ENCODE peak calls at places on chromosomes 3 and 15, in ten cellular contexts. Y, K, G, W, H, B, M, A, V and E are unnamed samples.

GRCh38 chr3:86794336-86795065 is 196.4 kb downstream of the VGLL3 start:
- DNase-seq in Y (no peak), K (no peak), G (no peak), W (no peak), H (no peak), B (no peak), M (no peak), A (no peak), V (no peak), E (no peak)

GRCh38 chr15:23073890-23074631 is 34.7 kb upstream of the TUBGCP5 start:
- DNase-seq in Y (no peak), K (no peak), G (peak), W (no peak), H (no peak), B (no peak), M (peak), A (no peak), V (no peak), E (no peak)

GRCh38 chr15:70154440-70155347 is 57.0 kb upstream of the TLE3 start:
- DNase-seq in Y (no peak), K (no peak), G (no peak), W (peak), H (no peak), B (peak), M (peak), A (peak), V (no peak), E (no peak)

GRCh38 chr15:85763557-85764303 is 31.0 kb downstream of the KLHL25 start:
- DNase-seq in Y (no peak), K (no peak), G (no peak), W (no peak), H (no peak), B (no peak), M (peak), A (no peak), V (no peak), E (no peak)

GRCh38 chr3:43699864-43700263 is 9.1 kb downstream of the ABHD5 start:
- DNase-seq in Y (no peak), K (peak), G (peak), W (no peak), H (no peak), B (peak), M (no peak), A (no peak), V (no peak), E (no peak)

GRCh38 chr3:71514621-71515020 is 68.9 kb downstream of the FOXP1 start:
- DNase-seq in Y (no peak), K (no peak), G (no peak), W (no peak), H (no peak), B (no peak), M (no peak), A (no peak), V (no peak), E (no peak)

GRCh38 chr3:138429665-138430064 is 4.8 kb upstream of the ESYT3 start:
- DNase-seq in Y (no peak), K (no peak), G (no peak), W (no peak), H (no peak), B (no peak), M (no peak), A (no peak), V (no peak), E (no peak)

GRCh38 chr3:181756645-181757044 is 44.9 kb downstream of the SOX2 start:
- DNase-seq in Y (no peak), K (no peak), G (no peak), W (no peak), H (no peak), B (no peak), M (no peak), A (no peak), V (no peak), E (no peak)

GRCh38 chr3:183825380-183826161 is at the start of gene MAP6D1:
- DNase-seq in Y (peak), K (peak), G (peak), W (peak), H (no peak), B (peak), M (peak), A (no peak), V (no peak), E (no peak)

GRCh38 chr15:82040862-82041261 is 5.0 kb downstream of the MEX3B start:
- DNase-seq in Y (no peak), K (no peak), G (no peak), W (no peak), H (no peak), B (no peak), M (no peak), A (no peak), V (no peak), E (no peak)

GRCh38 chr15:65089206-65089824 is 12.8 kb downstream of the KBTBD13 start:
- DNase-seq in Y (no peak), K (no peak), G (no peak), W (peak), H (peak), B (no peak), M (peak), A (peak), V (no peak), E (no peak)

GRCh38 chr3:158842946-158843345 is 41.1 kb downstream of the MFSD1 start:
- DNase-seq in Y (no peak), K (no peak), G (no peak), W (no peak), H (no peak), B (no peak), M (no peak), A (no peak), V (no peak), E (no peak)
- TF ChIP-seq EP300 in Y (no peak), K (no peak), G (no peak), W (no peak), H (no peak), B (no peak), M (no peak), A (no peak), V (no peak), E (no peak)

GRCh38 chr15:40407343-40407990 is 1.9 kb downstream of the IVD start:
- DNase-seq in Y (no peak), K (no peak), G (no peak), W (no peak), H (no peak), B (no peak), M (no peak), A (no peak), V (peak), E (no peak)
- TF ChIP-seq EP300 in Y (no peak), K (no peak), G (no peak), W (no peak), H (no peak), B (no peak), M (no peak), A (no peak), V (no peak), E (no peak)

GRCh38 chr3:11566478-11566877 is 77.2 kb downstream of the VGLL4 start:
- DNase-seq in Y (no peak), K (no peak), G (no peak), W (no peak), H (no peak), B (no peak), M (peak), A (no peak), V (no peak), E (no peak)

GRCh38 chr3:11564577-11565001 is 79.1 kb downstream of the VGLL4 start:
- DNase-seq in Y (no peak), K (no peak), G (no peak), W (no peak), H (no peak), B (no peak), M (peak), A (no peak), V (no peak), E (no peak)

GRCh38 chr3:11565072-11565471 is 78.6 kb downstream of the VGLL4 start:
- DNase-seq in Y (no peak), K (no peak), G (no peak), W (no peak), H (no peak), B (no peak), M (no peak), A (no peak), V (no peak), E (no peak)

GRCh38 chr3:11565932-11566331 is 77.8 kb downstream of the VGLL4 start:
- DNase-seq in Y (no peak), K (no peak), G (no peak), W (no peak), H (no peak), B (no peak), M (no peak), A (no peak), V (no peak), E (no peak)

DNA sequence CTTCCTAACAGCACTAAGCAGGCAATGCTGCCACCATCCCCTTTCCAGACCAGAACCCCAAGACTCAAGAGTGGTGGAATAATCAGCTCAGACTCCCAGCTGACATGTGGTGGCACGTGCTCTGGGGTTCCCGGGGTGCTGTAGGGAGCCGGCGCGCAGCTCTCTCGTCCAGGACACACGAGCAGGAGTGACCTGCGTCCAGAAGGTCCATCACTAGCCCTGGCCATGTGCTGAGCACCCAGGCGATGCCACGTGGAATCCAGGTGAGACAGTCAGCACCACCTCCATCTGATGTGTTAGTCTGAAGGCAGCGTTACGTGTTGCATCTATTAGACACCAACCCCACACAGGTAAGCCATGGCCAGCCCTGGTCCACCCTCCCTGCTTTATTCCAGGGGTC is 78.2 kb downstream of the VGLL4 start:
- DNase-seq in Y (no peak), K (no peak), G (no peak), W (no peak), H (no peak), B (no peak), M (peak), A (no peak), V (no peak), E (no peak)
- TF ChIP-seq EP300 in Y (no peak), K (no peak), G (no peak), W (no peak), H (no peak), B (no peak), M (no peak), A (no peak), V (no peak), E (no peak)

DNA sequence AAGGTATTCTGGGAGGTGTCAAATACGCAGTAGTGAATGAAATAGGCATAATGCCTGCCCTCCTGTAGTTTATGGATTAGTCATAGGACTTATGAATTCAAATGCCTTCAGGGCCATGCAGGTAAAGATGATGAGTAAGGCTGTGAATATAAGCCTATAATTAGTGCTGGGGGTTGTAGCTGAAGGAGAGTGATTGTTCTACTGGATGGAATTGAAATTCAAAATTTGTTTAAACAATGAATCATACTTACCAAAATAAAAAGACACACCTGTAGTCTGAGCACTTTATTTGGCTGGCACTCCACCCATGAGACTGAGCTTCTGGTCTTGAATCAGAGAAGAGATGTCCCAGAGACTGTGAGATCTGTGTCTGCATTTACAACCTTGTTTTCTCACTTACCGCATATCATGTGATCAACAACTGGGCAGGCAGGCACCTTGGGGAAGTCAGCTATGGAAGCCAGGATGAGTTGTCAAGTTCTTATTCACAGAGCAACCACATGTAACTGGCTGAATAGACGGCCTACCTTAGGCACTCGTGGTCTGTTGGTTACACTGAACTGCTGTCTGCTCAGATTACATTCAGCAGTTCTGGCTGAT is 291.8 kb downstream of the NAALADL2 start:
- DNase-seq in Y (no peak), K (no peak), G (peak), W (no peak), H (no peak), B (no peak), M (no peak), A (no peak), V (no peak), E (no peak)
- TF ChIP-seq EP300 in Y (no peak), K (no peak), G (no peak), W (no peak), H (no peak), B (no peak), M (no peak), A (no peak), V (no peak), E (no peak)

GRCh38 chr15:48374472-48374871 is 43.2 kb downstream of the DUT start:
- DNase-seq in Y (no peak), K (no peak), G (no peak), W (no peak), H (no peak), B (no peak), M (no peak), A (no peak), V (no peak), E (no peak)

GRCh38 chr15:48370460-48370859 is 39.2 kb downstream of the DUT start:
- DNase-seq in Y (no peak), K (no peak), G (no peak), W (no peak), H (no peak), B (no peak), M (no peak), A (no peak), V (no peak), E (no peak)

GRCh38 chr15:48373855-48374421 is 42.7 kb downstream of the DUT start:
- DNase-seq in Y (no peak), K (peak), G (no peak), W (no peak), H (no peak), B (no peak), M (no peak), A (peak), V (no peak), E (no peak)

GRCh38 chr15:48371961-48372360 is 40.7 kb downstream of the DUT start:
- DNase-seq in Y (no peak), K (no peak), G (no peak), W (no peak), H (no peak), B (no peak), M (no peak), A (no peak), V (no peak), E (no peak)

DNA sequence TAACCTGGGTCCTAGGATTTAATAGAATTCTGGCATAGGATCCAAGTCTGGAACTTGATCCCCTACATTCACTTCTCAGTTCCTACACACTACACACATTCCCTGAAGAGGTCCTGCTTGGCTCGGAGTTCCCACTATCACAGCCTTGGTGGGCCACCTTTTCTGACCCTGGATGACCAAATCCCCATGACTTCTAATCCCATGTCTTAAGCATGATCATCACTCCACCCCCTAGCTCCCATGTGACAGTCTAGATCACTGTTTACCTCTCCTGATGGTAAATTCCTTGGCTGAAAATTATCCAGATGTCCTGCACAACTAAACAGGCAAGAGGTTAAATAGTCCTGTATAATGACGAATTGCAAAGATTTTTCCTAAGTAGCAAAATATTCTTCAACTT is 40.3 kb downstream of the DUT start:
- DNase-seq in Y (no peak), K (no peak), G (no peak), W (no peak), H (no peak), B (no peak), M (no peak), A (no peak), V (no peak), E (no peak)
- TF ChIP-seq EP300 in Y (no peak), K (no peak), G (no peak), W (no peak), H (no peak), B (no peak), M (no peak), A (no peak), V (no peak), E (no peak)

DNA sequence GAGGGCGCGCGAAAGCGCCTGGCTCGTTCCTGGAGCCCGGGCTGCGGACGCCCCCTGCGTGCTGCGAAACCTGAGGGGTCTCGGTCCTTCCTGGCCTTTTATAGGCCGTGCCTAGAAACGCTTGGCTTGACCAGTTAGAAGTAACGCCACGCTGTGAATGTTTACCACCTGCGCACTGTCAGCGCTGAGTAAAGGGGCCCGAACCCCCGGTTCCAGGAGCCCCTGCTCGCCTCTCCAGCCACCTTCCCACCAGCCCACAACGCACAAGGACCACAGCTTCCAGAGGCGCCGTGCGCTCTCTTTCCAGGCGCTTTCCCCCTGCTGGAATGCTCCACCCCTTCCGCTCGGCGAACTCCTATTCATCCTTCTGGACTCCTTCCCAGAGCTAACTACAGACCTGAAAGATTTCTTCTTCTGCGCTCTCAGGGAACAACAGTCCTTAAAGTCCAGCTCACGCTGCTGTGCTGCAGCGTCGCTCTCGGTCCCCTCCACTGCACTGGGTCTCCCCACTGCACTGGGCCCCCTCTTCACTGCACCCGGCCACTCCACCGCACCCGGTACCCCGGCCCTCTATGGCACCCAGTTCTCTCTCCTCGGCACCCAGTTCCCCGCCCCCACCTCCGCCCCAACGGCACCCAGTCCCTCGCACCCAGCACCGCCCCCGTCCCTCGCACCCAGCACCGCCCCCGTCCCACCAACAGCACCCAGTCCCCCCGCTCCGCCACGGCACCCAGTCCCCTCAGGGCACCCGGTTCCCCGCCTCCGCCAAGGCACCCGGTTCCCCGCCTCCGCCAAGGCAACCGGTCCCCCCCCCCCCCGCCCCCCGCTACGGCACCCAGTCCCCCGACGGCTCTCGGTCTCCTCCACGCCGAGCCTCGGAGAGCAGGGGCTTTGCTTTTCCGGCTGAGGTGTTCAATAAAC is 69.8 kb downstream of the SQOR start:
- DNase-seq in Y (no peak), K (no peak), G (peak), W (peak), H (no peak), B (peak), M (peak), A (peak), V (no peak), E (no peak)
- TF ChIP-seq EP300 in Y (no peak), K (no peak), G (no peak), W (no peak), H (no peak), B (no peak), M (no peak), A (no peak), V (no peak), E (no peak)

GRCh38 chr3:106824856-106825255 is 552.4 kb upstream of the CCDC54 start:
- DNase-seq in Y (no peak), K (peak), G (no peak), W (no peak), H (peak), B (no peak), M (no peak), A (no peak), V (no peak), E (no peak)
- TF ChIP-seq EP300 in Y (no peak), K (no peak), G (no peak), W (no peak), H (no peak), B (no peak), M (no peak), A (no peak), V (no peak), E (no peak)

GRCh38 chr3:140459462-140459861 is 218.4 kb upstream of the TRIM42 start:
- DNase-seq in Y (no peak), K (no peak), G (no peak), W (no peak), H (no peak), B (no peak), M (no peak), A (no peak), V (no peak), E (no peak)
- TF ChIP-seq EP300 in Y (no peak), K (no peak), G (no peak), W (no peak), H (no peak), B (no peak), M (no peak), A (no peak), V (no peak), E (no peak)

GRCh38 chr15:75232252-75232813 is 25.8 kb upstream of the GOLGA6C start:
- DNase-seq in Y (no peak), K (no peak), G (peak), W (no peak), H (no peak), B (no peak), M (no peak), A (peak), V (no peak), E (no peak)
- TF ChIP-seq EP300 in Y (no peak), K (no peak), G (no peak), W (no peak), H (no peak), B (no peak), M (no peak), A (no peak), V (no peak), E (no peak)

DNA sequence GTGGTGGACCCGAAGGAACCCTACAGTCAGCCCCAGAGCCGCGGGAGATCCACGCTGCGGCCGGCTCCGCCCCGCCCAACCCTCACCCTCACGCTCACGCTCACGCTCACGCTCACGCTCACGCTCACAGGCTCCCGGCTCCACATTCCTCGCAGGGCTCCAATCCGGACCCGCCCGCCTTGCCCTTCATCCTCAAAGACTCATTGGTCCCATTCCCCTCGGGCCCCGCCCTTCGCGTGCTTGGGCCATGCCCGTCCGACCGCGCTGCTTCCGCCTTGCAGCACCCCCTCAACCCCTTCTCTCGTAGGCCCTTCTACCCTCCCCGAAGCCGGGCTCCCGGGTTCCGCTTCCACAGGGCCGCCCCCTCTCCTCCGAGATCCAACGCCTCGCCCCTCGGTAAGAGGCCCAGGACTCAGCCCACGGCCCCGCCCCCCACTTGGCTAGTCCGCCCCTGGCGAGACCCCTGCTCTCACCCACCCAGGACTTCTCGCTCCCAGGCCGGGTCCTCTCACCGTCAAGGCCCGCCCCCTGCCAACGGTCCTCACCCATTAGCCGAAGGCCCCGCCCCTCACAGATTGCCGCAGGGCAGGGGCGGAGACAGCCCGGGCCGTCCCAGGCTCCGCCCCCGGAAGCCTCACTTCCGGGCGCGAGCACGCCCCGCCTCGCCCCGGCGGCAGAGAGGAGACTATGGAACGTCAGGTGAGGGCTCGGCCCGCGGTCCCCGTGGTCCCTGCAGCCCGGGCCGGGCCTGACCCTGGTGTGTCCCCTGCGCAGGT is at the start of gene APEH:
- DNase-seq in Y (peak), K (peak), G (peak), W (peak), H (peak), B (peak), M (peak), A (peak), V (peak), E (peak)
- TF ChIP-seq EP300 in Y (no peak), K (no peak), G (no peak), W (no peak), H (no peak), B (no peak), M (peak), A (no peak), V (no peak), E (no peak)